ENCODE peak calls at places on chromosomes 1 and 21, in ten cellular contexts. One of them, this sample, is unnamed.

GRCh38 chr1:221166559-221167318 is 287.5 kb downstream of the HLX start:
- DNase-seq in stimulated activated CD8-positive, alpha-beta memory T cell treated with anti-CD3 and anti-CD28 coated beads, Interleukin-4, amount 100 ng/mL, for 4 hours: no peak
- DNase-seq in GF-D8: peak
- DNase-seq in activated CD4-positive, alpha-beta T cell treated with anti-CD3 and anti-CD28 coated beads, Interleukin-2, amount 50 U/mL, for 48 hours: no peak
- DNase-seq in non-pigmented ciliary epithelial cell: no peak
- DNase-seq in hypothalamus: no peak
- DNase-seq in GDM1: peak
- DNase-seq in Jurkat, Clone E6-1: no peak
- DNase-seq in hepatocyte: no peak
- DNase-seq in fibroblast of mammary gland: no peak
- DNase-seq in this sample: no peak

GRCh38 chr1:147202576-147202975 is 22.6 kb downstream of the FMO5 start:
- DNase-seq in non-pigmented ciliary epithelial cell: no peak
- DNase-seq in activated CD4-positive, alpha-beta T cell treated with anti-CD3 and anti-CD28 coated beads, Interleukin-2, amount 50 U/mL, for 48 hours: no peak
- DNase-seq in stimulated activated CD8-positive, alpha-beta memory T cell treated with anti-CD3 and anti-CD28 coated beads, Interleukin-4, amount 100 ng/mL, for 4 hours: no peak
- DNase-seq in Jurkat, Clone E6-1: no peak
- DNase-seq in GF-D8: no peak
- DNase-seq in hypothalamus: no peak
- DNase-seq in hepatocyte: no peak
- DNase-seq in GDM1: no peak
- DNase-seq in fibroblast of mammary gland: no peak
- DNase-seq in this sample: no peak

GRCh38 chr1:217747156-217747769 is 116.1 kb downstream of the SPATA17 start:
- DNase-seq in stimulated activated CD8-positive, alpha-beta memory T cell treated with anti-CD3 and anti-CD28 coated beads, Interleukin-4, amount 100 ng/mL, for 4 hours: no peak
- DNase-seq in GDM1: no peak
- DNase-seq in hepatocyte: peak
- DNase-seq in hypothalamus: no peak
- DNase-seq in non-pigmented ciliary epithelial cell: peak
- DNase-seq in fibroblast of mammary gland: peak
- DNase-seq in GF-D8: no peak
- DNase-seq in Jurkat, Clone E6-1: peak
- DNase-seq in activated CD4-positive, alpha-beta T cell treated with anti-CD3 and anti-CD28 coated beads, Interleukin-2, amount 50 U/mL, for 48 hours: no peak
- DNase-seq in this sample: no peak

GRCh38 chr1:183417691-183418491 is at the start of gene NMNAT2:
- DNase-seq in hepatocyte: peak
- DNase-seq in activated CD4-positive, alpha-beta T cell treated with anti-CD3 and anti-CD28 coated beads, Interleukin-2, amount 50 U/mL, for 48 hours: no peak
- DNase-seq in GDM1: no peak
- DNase-seq in stimulated activated CD8-positive, alpha-beta memory T cell treated with anti-CD3 and anti-CD28 coated beads, Interleukin-4, amount 100 ng/mL, for 4 hours: no peak
- DNase-seq in fibroblast of mammary gland: peak
- DNase-seq in Jurkat, Clone E6-1: no peak
- DNase-seq in non-pigmented ciliary epithelial cell: no peak
- DNase-seq in hypothalamus: peak
- DNase-seq in GF-D8: no peak
- DNase-seq in this sample: no peak

GRCh38 chr1:22888320-22889075 is 84.2 kb downstream of the LACTBL1 start:
- DNase-seq in GF-D8: no peak
- DNase-seq in hypothalamus: no peak
- DNase-seq in fibroblast of mammary gland: peak
- DNase-seq in GDM1: no peak
- DNase-seq in Jurkat, Clone E6-1: no peak
- DNase-seq in stimulated activated CD8-positive, alpha-beta memory T cell treated with anti-CD3 and anti-CD28 coated beads, Interleukin-4, amount 100 ng/mL, for 4 hours: no peak
- DNase-seq in non-pigmented ciliary epithelial cell: no peak
- DNase-seq in hepatocyte: no peak
- DNase-seq in activated CD4-positive, alpha-beta T cell treated with anti-CD3 and anti-CD28 coated beads, Interleukin-2, amount 50 U/mL, for 48 hours: no peak
- DNase-seq in this sample: no peak

GRCh38 chr21:42631142-42631541 is 22.3 kb upstream of the PDE9A start:
- DNase-seq in hepatocyte: no peak
- DNase-seq in GF-D8: no peak
- DNase-seq in GDM1: no peak
- DNase-seq in non-pigmented ciliary epithelial cell: no peak
- DNase-seq in hypothalamus: no peak
- DNase-seq in activated CD4-positive, alpha-beta T cell treated with anti-CD3 and anti-CD28 coated beads, Interleukin-2, amount 50 U/mL, for 48 hours: no peak
- DNase-seq in fibroblast of mammary gland: no peak
- DNase-seq in Jurkat, Clone E6-1: no peak
- DNase-seq in stimulated activated CD8-positive, alpha-beta memory T cell treated with anti-CD3 and anti-CD28 coated beads, Interleukin-4, amount 100 ng/mL, for 4 hours: no peak
- DNase-seq in this sample: no peak

GRCh38 chr1:87418048-87418447 is 89.4 kb downstream of the LMO4 start:
- DNase-seq in hypothalamus: no peak
- DNase-seq in activated CD4-positive, alpha-beta T cell treated with anti-CD3 and anti-CD28 coated beads, Interleukin-2, amount 50 U/mL, for 48 hours: no peak
- DNase-seq in stimulated activated CD8-positive, alpha-beta memory T cell treated with anti-CD3 and anti-CD28 coated beads, Interleukin-4, amount 100 ng/mL, for 4 hours: no peak
- DNase-seq in GF-D8: no peak
- DNase-seq in non-pigmented ciliary epithelial cell: no peak
- DNase-seq in GDM1: no peak
- DNase-seq in fibroblast of mammary gland: no peak
- DNase-seq in Jurkat, Clone E6-1: no peak
- DNase-seq in hepatocyte: no peak
- DNase-seq in this sample: no peak

GRCh38 chr1:200654660-200655059 is 15.0 kb downstream of the DDX59 start:
- DNase-seq in activated CD4-positive, alpha-beta T cell treated with anti-CD3 and anti-CD28 coated beads, Interleukin-2, amount 50 U/mL, for 48 hours: no peak
- DNase-seq in hepatocyte: no peak
- DNase-seq in GDM1: no peak
- DNase-seq in hypothalamus: no peak
- DNase-seq in Jurkat, Clone E6-1: no peak
- DNase-seq in GF-D8: no peak
- DNase-seq in non-pigmented ciliary epithelial cell: no peak
- DNase-seq in fibroblast of mammary gland: no peak
- DNase-seq in stimulated activated CD8-positive, alpha-beta memory T cell treated with anti-CD3 and anti-CD28 coated beads, Interleukin-4, amount 100 ng/mL, for 4 hours: no peak
- DNase-seq in this sample: no peak

GRCh38 chr1:111404588-111404987 is 22.9 kb downstream of the OVGP1 start:
- DNase-seq in activated CD4-positive, alpha-beta T cell treated with anti-CD3 and anti-CD28 coated beads, Interleukin-2, amount 50 U/mL, for 48 hours: no peak
- DNase-seq in non-pigmented ciliary epithelial cell: no peak
- DNase-seq in hypothalamus: no peak
- DNase-seq in stimulated activated CD8-positive, alpha-beta memory T cell treated with anti-CD3 and anti-CD28 coated beads, Interleukin-4, amount 100 ng/mL, for 4 hours: no peak
- DNase-seq in hepatocyte: no peak
- DNase-seq in fibroblast of mammary gland: no peak
- DNase-seq in GF-D8: no peak
- DNase-seq in Jurkat, Clone E6-1: no peak
- DNase-seq in GDM1: no peak
- DNase-seq in this sample: no peak